ENCODE peak calls at places on chromosome 17, in six cellular contexts. One of them, this sample, is unnamed.

GRCh38 chr17:71338396-71338795 is 782.4 kb upstream of the SOX9 start:
- DNase-seq in H1: no peak
- DNase-seq in GM12878: no peak
- DNase-seq in HepG2: no peak
- DNase-seq in SK-N-SH: no peak
- DNase-seq in K562: no peak
- DNase-seq in this sample: peak; percentile 20

GRCh38 chr17:6098466-6099180 is 28.4 kb downstream of the WSCD1 start:
- DNase-seq in HepG2: no peak
- DNase-seq in K562: peak; percentile 2
- DNase-seq in H1: no peak
- DNase-seq in GM12878: no peak
- DNase-seq in SK-N-SH: no peak
- DNase-seq in this sample: no peak

GRCh38 chr17:75729351-75729750 is 8.1 kb downstream of the ITGB4 start:
- DNase-seq in H1: no peak
- DNase-seq in GM12878: no peak
- DNase-seq in K562: no peak
- DNase-seq in HepG2: no peak
- DNase-seq in SK-N-SH: no peak
- DNase-seq in this sample: no peak

GRCh38 chr17:48132375-48132774 is 24.8 kb downstream of the SNX11 start:
- DNase-seq in K562: no peak
- DNase-seq in HepG2: no peak
- DNase-seq in GM12878: no peak
- DNase-seq in H1: no peak
- DNase-seq in SK-N-SH: no peak
- DNase-seq in this sample: no peak

GRCh38 chr17:77391668-77392375 is 251.1 kb downstream of the SEC14L1 start:
- DNase-seq in GM12878: no peak
- DNase-seq in SK-N-SH: no peak
- DNase-seq in HepG2: no peak
- DNase-seq in K562: peak; percentile 15
- DNase-seq in H1: no peak
- DNase-seq in this sample: peak; percentile 74

GRCh38 chr17:2410951-2411350 is 10.1 kb upstream of the MNT start:
- DNase-seq in H1: no peak
- DNase-seq in K562: no peak
- DNase-seq in SK-N-SH: no peak
- DNase-seq in HepG2: no peak
- DNase-seq in GM12878: no peak
- DNase-seq in this sample: no peak

GRCh38 chr17:59870482-59870881 is 22.3 kb downstream of the TUBD1 start:
- DNase-seq in K562: no peak
- DNase-seq in HepG2: no peak
- DNase-seq in GM12878: no peak
- DNase-seq in H1: no peak
- DNase-seq in SK-N-SH: no peak
- DNase-seq in this sample: no peak

GRCh38 chr17:6098050-6098449 is 27.9 kb downstream of the WSCD1 start:
- DNase-seq in SK-N-SH: no peak
- DNase-seq in HepG2: no peak
- DNase-seq in H1: no peak
- DNase-seq in GM12878: no peak
- DNase-seq in K562: no peak
- DNase-seq in this sample: no peak

GRCh38 chr17:73359987-73360410 is 48.2 kb upstream of the CDC42EP4 start:
- DNase-seq in SK-N-SH: peak; percentile 63
- DNase-seq in K562: no peak
- DNase-seq in GM12878: no peak
- DNase-seq in HepG2: peak; percentile 72
- DNase-seq in H1: peak; percentile 81
- DNase-seq in this sample: no peak

GRCh38 chr17:39782481-39782880 is 44.7 kb downstream of the GRB7 start:
- DNase-seq in HepG2: no peak
- DNase-seq in SK-N-SH: no peak
- DNase-seq in GM12878: no peak
- DNase-seq in K562: no peak
- DNase-seq in H1: no peak
- DNase-seq in this sample: no peak

GRCh38 chr17:43750154-43750553 is 8.4 kb downstream of the SOST start:
- DNase-seq in K562: no peak
- DNase-seq in GM12878: no peak
- DNase-seq in H1: no peak
- DNase-seq in SK-N-SH: no peak
- DNase-seq in HepG2: no peak
- DNase-seq in this sample: no peak

GRCh38 chr17:15263206-15263579 is 1.9 kb downstream of the PMP22 start:
- DNase-seq in K562: no peak
- DNase-seq in HepG2: no peak
- DNase-seq in GM12878: no peak
- DNase-seq in H1: no peak
- DNase-seq in SK-N-SH: peak; percentile 72
- DNase-seq in this sample: peak; percentile 84

GRCh38 chr17:77609553-77610517 is 348.7 kb upstream of the TNRC6C start:
- DNase-seq in HepG2: peak; percentile 27
- DNase-seq in H1: peak; percentile 28
- DNase-seq in K562: peak; percentile 10
- DNase-seq in SK-N-SH: no peak
- DNase-seq in GM12878: peak; percentile 43
- DNase-seq in this sample: no peak

GRCh38 chr17:48646183-48647102 is 20.3 kb upstream of the HOXB9 start:
- DNase-seq in HepG2: no peak
- DNase-seq in H1: peak; percentile 75
- DNase-seq in GM12878: no peak
- DNase-seq in K562: peak; percentile 66
- DNase-seq in SK-N-SH: peak; percentile 23
- DNase-seq in this sample: peak; percentile 64

GRCh38 chr17:81397314-81398169 is 2.3 kb downstream of the BAHCC1 start:
- DNase-seq in SK-N-SH: peak; percentile 88
- DNase-seq in K562: no peak
- DNase-seq in GM12878: no peak
- DNase-seq in HepG2: peak; percentile 93
- DNase-seq in H1: peak; percentile 84
- DNase-seq in this sample: peak; percentile 81

GRCh38 chr17:12769981-12770380 is 19.3 kb upstream of the ARHGAP44 start:
- DNase-seq in SK-N-SH: no peak
- DNase-seq in K562: no peak
- DNase-seq in GM12878: no peak
- DNase-seq in HepG2: no peak
- DNase-seq in H1: no peak
- DNase-seq in this sample: no peak

GRCh38 chr17:3647769-3648540 is 11.4 kb downstream of the CTNS start:
- DNase-seq in H1: peak; percentile 69
- DNase-seq in HepG2: peak; percentile 52
- DNase-seq in K562: peak; percentile 31
- DNase-seq in GM12878: no peak
- DNase-seq in SK-N-SH: peak; percentile 71
- DNase-seq in this sample: peak; percentile 62

GRCh38 chr17:50209472-50210248 is 8.2 kb upstream of the COL1A1 start:
- DNase-seq in SK-N-SH: peak; percentile 96
- DNase-seq in H1: peak; percentile 72
- DNase-seq in K562: peak; percentile 54
- DNase-seq in HepG2: no peak
- DNase-seq in GM12878: no peak
- DNase-seq in this sample: no peak

GRCh38 chr17:376936-377863 is 24.6 kb upstream of the RPH3AL start:
- DNase-seq in SK-N-SH: no peak
- DNase-seq in HepG2: no peak
- DNase-seq in K562: no peak
- DNase-seq in H1: no peak
- DNase-seq in GM12878: no peak
- DNase-seq in this sample: peak; percentile 45

GRCh38 chr17:48871551-48872351 is 20.8 kb upstream of the ATP5MC1 start:
- DNase-seq in SK-N-SH: no peak
- DNase-seq in HepG2: peak; percentile 99
- DNase-seq in H1: no peak
- DNase-seq in K562: peak; percentile 58
- DNase-seq in GM12878: no peak
- DNase-seq in this sample: peak; percentile 85

GRCh38 chr17:73271078-73271477 is 9.4 kb upstream of the CPSF4L start:
- DNase-seq in GM12878: peak; percentile 88
- DNase-seq in SK-N-SH: no peak
- DNase-seq in HepG2: no peak
- DNase-seq in K562: no peak
- DNase-seq in H1: no peak
- DNase-seq in this sample: no peak

GRCh38 chr17:4945944-4946280 is 2.4 kb downstream of the PFN1 start:
- DNase-seq in GM12878: no peak
- DNase-seq in HepG2: no peak
- DNase-seq in K562: no peak
- DNase-seq in H1: no peak
- DNase-seq in SK-N-SH: no peak
- DNase-seq in this sample: no peak

GRCh38 chr17:45940826-45941225 is 46.5 kb downstream of the MAPT start:
- DNase-seq in HepG2: no peak
- DNase-seq in SK-N-SH: no peak
- DNase-seq in K562: no peak
- DNase-seq in H1: no peak
- DNase-seq in GM12878: no peak
- DNase-seq in this sample: no peak

GRCh38 chr17:5122586-5123342 is 6.9 kb downstream of the USP6 start:
- DNase-seq in HepG2: no peak
- DNase-seq in H1: peak; percentile 75
- DNase-seq in K562: no peak
- DNase-seq in GM12878: no peak
- DNase-seq in SK-N-SH: peak; percentile 67
- DNase-seq in this sample: no peak

GRCh38 chr17:44111777-44112176 is 11.7 kb downstream of the HDAC5 start:
- DNase-seq in HepG2: no peak
- DNase-seq in K562: no peak
- DNase-seq in H1: no peak
- DNase-seq in GM12878: no peak
- DNase-seq in SK-N-SH: no peak
- DNase-seq in this sample: no peak

GRCh38 chr17:67942810-67943209 is 53.5 kb downstream of the C17orf58 start:
- DNase-seq in GM12878: no peak
- DNase-seq in SK-N-SH: peak; percentile 22
- DNase-seq in K562: peak; percentile 30
- DNase-seq in HepG2: no peak
- DNase-seq in H1: no peak
- DNase-seq in this sample: peak; percentile 32

GRCh38 chr17:32102172-32102571 is 40.1 kb upstream of the RHOT1 start:
- DNase-seq in SK-N-SH: no peak
- DNase-seq in HepG2: no peak
- DNase-seq in K562: no peak
- DNase-seq in GM12878: no peak
- DNase-seq in H1: peak; percentile 43
- DNase-seq in this sample: no peak

GRCh38 chr17:32102697-32103096 is 39.6 kb upstream of the RHOT1 start:
- DNase-seq in HepG2: no peak
- DNase-seq in GM12878: no peak
- DNase-seq in H1: peak; percentile 26
- DNase-seq in SK-N-SH: no peak
- DNase-seq in K562: no peak
- DNase-seq in this sample: no peak

GRCh38 chr17:32104158-32104557 is 38.1 kb upstream of the RHOT1 start:
- DNase-seq in SK-N-SH: no peak
- DNase-seq in GM12878: no peak
- DNase-seq in H1: peak; percentile 39
- DNase-seq in K562: no peak
- DNase-seq in HepG2: no peak
- DNase-seq in this sample: no peak

GRCh38 chr17:32100971-32101631 is 41.2 kb upstream of the RHOT1 start:
- DNase-seq in K562: no peak
- DNase-seq in SK-N-SH: no peak
- DNase-seq in HepG2: no peak
- DNase-seq in GM12878: no peak
- DNase-seq in H1: peak; percentile 45
- DNase-seq in this sample: no peak

DNA sequence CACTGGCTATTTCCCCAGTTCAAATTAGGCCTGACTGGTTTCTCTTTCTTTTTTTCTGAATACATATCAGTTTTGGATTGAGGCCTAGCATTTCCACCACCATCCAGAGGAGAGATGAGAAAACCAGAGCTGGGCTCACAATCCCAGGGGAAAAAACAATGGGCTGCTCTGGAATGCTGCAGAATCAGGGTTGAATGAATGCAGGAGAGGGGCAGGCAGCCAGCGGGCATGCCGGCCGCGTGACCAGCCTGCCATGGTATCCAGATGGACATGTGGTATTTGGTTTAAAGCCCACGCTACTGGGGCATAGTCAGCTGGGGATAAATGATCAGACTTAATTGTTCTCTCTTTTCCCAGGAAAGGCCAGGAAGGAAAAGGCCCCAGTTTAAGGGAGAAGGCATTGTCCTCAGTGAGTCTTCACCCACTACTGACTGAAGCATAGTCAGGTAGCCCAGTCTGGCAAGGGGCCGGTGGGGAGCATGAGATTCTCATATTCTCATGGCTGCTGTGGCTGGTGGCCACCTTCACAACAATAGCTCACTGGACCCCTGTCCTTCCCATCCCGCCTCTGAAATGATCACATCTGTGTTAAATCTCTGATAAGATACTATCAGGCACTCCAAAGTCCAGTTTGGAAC is 38.7 kb upstream of the RHOT1 start:
- DNase-seq in HepG2: no peak
- DNase-seq in GM12878: no peak
- DNase-seq in SK-N-SH: no peak
- DNase-seq in H1: peak; percentile 42
- DNase-seq in K562: no peak
- DNase-seq in this sample: no peak
- TF ChIP-seq CHD2 in HepG2: no peak
- TF ChIP-seq CHD2 in GM12878: no peak
- TF ChIP-seq CHD2 in SK-N-SH: no peak
- TF ChIP-seq CHD2 in H1: no peak
- TF ChIP-seq CHD2 in K562: no peak
- TF ChIP-seq CHD2 in this sample: no peak

DNA sequence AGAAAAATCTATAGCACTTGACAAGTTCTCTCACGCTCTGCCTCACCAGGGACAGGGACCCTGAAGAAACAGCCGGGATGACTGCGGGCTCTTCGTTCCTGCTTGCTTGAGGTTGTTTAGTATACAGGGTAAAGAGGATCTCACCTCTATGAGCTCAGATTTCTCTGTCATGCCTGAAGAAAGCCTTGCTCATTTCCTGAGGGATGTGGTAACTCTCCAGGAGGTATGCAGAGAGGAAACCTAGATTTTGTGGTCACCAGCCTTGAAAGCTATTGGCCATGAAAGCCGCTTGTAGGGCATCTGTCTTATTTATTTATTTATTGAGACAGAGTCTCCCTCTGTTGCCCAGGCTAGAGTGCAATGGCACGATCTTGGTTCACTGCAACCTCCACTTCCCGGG is 23.2 kb downstream of the USP43 start:
- DNase-seq in K562: no peak
- DNase-seq in GM12878: no peak
- DNase-seq in HepG2: no peak
- DNase-seq in SK-N-SH: no peak
- DNase-seq in H1: no peak
- DNase-seq in this sample: no peak
- TF ChIP-seq CHD2 in K562: no peak
- TF ChIP-seq CHD2 in GM12878: no peak
- TF ChIP-seq CHD2 in HepG2: no peak
- TF ChIP-seq CHD2 in SK-N-SH: no peak
- TF ChIP-seq CHD2 in H1: no peak
- TF ChIP-seq CHD2 in this sample: no peak

GRCh38 chr17:7528842-7529241 is 20.0 kb upstream of the TNFSF12 start:
- DNase-seq in K562: no peak
- DNase-seq in H1: no peak
- DNase-seq in SK-N-SH: no peak
- DNase-seq in HepG2: no peak
- DNase-seq in GM12878: no peak
- DNase-seq in this sample: no peak
- TF ChIP-seq CHD2 in K562: no peak
- TF ChIP-seq CHD2 in H1: no peak
- TF ChIP-seq CHD2 in SK-N-SH: no peak
- TF ChIP-seq CHD2 in HepG2: no peak
- TF ChIP-seq CHD2 in GM12878: no peak
- TF ChIP-seq CHD2 in this sample: no peak

GRCh38 chr17:42180922-42181850 is at the start of gene KCNH4:
- DNase-seq in SK-N-SH: peak; percentile 99
- DNase-seq in GM12878: peak; percentile 58
- DNase-seq in H1: peak; percentile 92
- DNase-seq in K562: peak; percentile 97
- DNase-seq in HepG2: peak; percentile 39
- DNase-seq in this sample: peak; percentile 92
- TF ChIP-seq CHD2 in SK-N-SH: peak; percentile 67
- TF ChIP-seq CHD2 in GM12878: no peak
- TF ChIP-seq CHD2 in H1: no peak
- TF ChIP-seq CHD2 in K562: peak; percentile 80
- TF ChIP-seq CHD2 in HepG2: no peak
- TF ChIP-seq CHD2 in this sample: peak; percentile 39